ENCODE peak calls at places on chromosomes 11 and 22, in nine cellular contexts. One of them, this sample, is unnamed.

GRCh38 chr11:83092488-83093384 is 21.0 kb upstream of the RAB30 start:
- DNase-seq in GM12865: no peak
- DNase-seq in CD8-positive, alpha-beta T cell: no peak
- DNase-seq in choroid plexus epithelial cell: peak
- DNase-seq in MM.1S: no peak
- DNase-seq in spleen: no peak
- DNase-seq in fibroblast of mammary gland: no peak
- DNase-seq in brain microvascular endothelial cell: no peak
- DNase-seq in stomach: peak
- DNase-seq in this sample: no peak

GRCh38 chr11:61899146-61899841 is 7.9 kb upstream of the FADS3 start:
- DNase-seq in stomach: peak
- DNase-seq in spleen: peak
- DNase-seq in brain microvascular endothelial cell: peak
- DNase-seq in choroid plexus epithelial cell: peak
- DNase-seq in fibroblast of mammary gland: peak
- DNase-seq in MM.1S: peak
- DNase-seq in GM12865: peak
- DNase-seq in CD8-positive, alpha-beta T cell: peak
- DNase-seq in this sample: peak

GRCh38 chr11:102223859-102224258 is 93.4 kb upstream of the BIRC3 start:
- DNase-seq in GM12865: no peak
- DNase-seq in spleen: no peak
- DNase-seq in stomach: no peak
- DNase-seq in brain microvascular endothelial cell: no peak
- DNase-seq in choroid plexus epithelial cell: peak
- DNase-seq in MM.1S: no peak
- DNase-seq in CD8-positive, alpha-beta T cell: no peak
- DNase-seq in fibroblast of mammary gland: no peak
- DNase-seq in this sample: no peak

GRCh38 chr22:27405672-27406388 is 395.7 kb downstream of the MN1 start:
- DNase-seq in spleen: no peak
- DNase-seq in brain microvascular endothelial cell: no peak
- DNase-seq in fibroblast of mammary gland: peak
- DNase-seq in GM12865: peak
- DNase-seq in stomach: peak
- DNase-seq in MM.1S: peak
- DNase-seq in CD8-positive, alpha-beta T cell: no peak
- DNase-seq in choroid plexus epithelial cell: peak
- DNase-seq in this sample: no peak

GRCh38 chr22:46070215-46070721 is 80.1 kb upstream of the PPARA start:
- DNase-seq in GM12865: peak
- DNase-seq in stomach: peak
- DNase-seq in MM.1S: peak
- DNase-seq in brain microvascular endothelial cell: no peak
- DNase-seq in fibroblast of mammary gland: peak
- DNase-seq in choroid plexus epithelial cell: peak
- DNase-seq in spleen: peak
- DNase-seq in CD8-positive, alpha-beta T cell: no peak
- DNase-seq in this sample: no peak

GRCh38 chr11:2314525-2315394 is 12.9 kb downstream of the TSPAN32 start:
- DNase-seq in spleen: peak
- DNase-seq in fibroblast of mammary gland: peak
- DNase-seq in CD8-positive, alpha-beta T cell: no peak
- DNase-seq in choroid plexus epithelial cell: peak
- DNase-seq in stomach: peak
- DNase-seq in GM12865: no peak
- DNase-seq in brain microvascular endothelial cell: peak
- DNase-seq in MM.1S: no peak
- DNase-seq in this sample: no peak

GRCh38 chr11:113481226-113481625 is 6.0 kb upstream of the DRD2 start:
- DNase-seq in stomach: no peak
- DNase-seq in brain microvascular endothelial cell: no peak
- DNase-seq in CD8-positive, alpha-beta T cell: no peak
- DNase-seq in GM12865: no peak
- DNase-seq in fibroblast of mammary gland: no peak
- DNase-seq in choroid plexus epithelial cell: no peak
- DNase-seq in spleen: no peak
- DNase-seq in MM.1S: no peak
- DNase-seq in this sample: no peak

GRCh38 chr11:106939157-106939556 is 79.1 kb downstream of the GUCY1A2 start:
- DNase-seq in brain microvascular endothelial cell: no peak
- DNase-seq in GM12865: no peak
- DNase-seq in stomach: no peak
- DNase-seq in fibroblast of mammary gland: no peak
- DNase-seq in choroid plexus epithelial cell: no peak
- DNase-seq in CD8-positive, alpha-beta T cell: no peak
- DNase-seq in spleen: no peak
- DNase-seq in MM.1S: no peak
- DNase-seq in this sample: no peak

GRCh38 chr11:57311109-57311936 is 13.4 kb downstream of the TNKS1BP1 start:
- DNase-seq in GM12865: peak
- DNase-seq in brain microvascular endothelial cell: peak
- DNase-seq in stomach: peak
- DNase-seq in MM.1S: no peak
- DNase-seq in spleen: peak
- DNase-seq in CD8-positive, alpha-beta T cell: peak
- DNase-seq in choroid plexus epithelial cell: peak
- DNase-seq in fibroblast of mammary gland: peak
- DNase-seq in this sample: peak

GRCh38 chr11:118106789-118107335 is 20.1 kb upstream of the SMIM35 start:
- DNase-seq in GM12865: no peak
- DNase-seq in MM.1S: no peak
- DNase-seq in stomach: no peak
- DNase-seq in fibroblast of mammary gland: no peak
- DNase-seq in choroid plexus epithelial cell: no peak
- DNase-seq in spleen: no peak
- DNase-seq in CD8-positive, alpha-beta T cell: no peak
- DNase-seq in brain microvascular endothelial cell: no peak
- DNase-seq in this sample: no peak

GRCh38 chr22:47316020-47316419 is 553.6 kb downstream of the TBC1D22A start:
- DNase-seq in spleen: no peak
- DNase-seq in CD8-positive, alpha-beta T cell: no peak
- DNase-seq in choroid plexus epithelial cell: no peak
- DNase-seq in stomach: no peak
- DNase-seq in MM.1S: peak
- DNase-seq in brain microvascular endothelial cell: no peak
- DNase-seq in GM12865: no peak
- DNase-seq in fibroblast of mammary gland: no peak
- DNase-seq in this sample: no peak

GRCh38 chr11:828501-829115 is 889 bp downstream of the CRACR2B start:
- DNase-seq in stomach: no peak
- DNase-seq in MM.1S: no peak
- DNase-seq in brain microvascular endothelial cell: no peak
- DNase-seq in fibroblast of mammary gland: no peak
- DNase-seq in choroid plexus epithelial cell: no peak
- DNase-seq in CD8-positive, alpha-beta T cell: no peak
- DNase-seq in GM12865: no peak
- DNase-seq in spleen: no peak
- DNase-seq in this sample: no peak

GRCh38 chr11:34508514-34508913 is 5.1 kb downstream of the ELF5 start:
- DNase-seq in fibroblast of mammary gland: no peak
- DNase-seq in stomach: no peak
- DNase-seq in brain microvascular endothelial cell: no peak
- DNase-seq in CD8-positive, alpha-beta T cell: no peak
- DNase-seq in GM12865: no peak
- DNase-seq in choroid plexus epithelial cell: no peak
- DNase-seq in MM.1S: no peak
- DNase-seq in spleen: no peak
- DNase-seq in this sample: no peak

GRCh38 chr11:112942966-112943643 is 18.1 kb upstream of the NCAM1 start:
- DNase-seq in spleen: no peak
- DNase-seq in CD8-positive, alpha-beta T cell: no peak
- DNase-seq in stomach: no peak
- DNase-seq in GM12865: no peak
- DNase-seq in choroid plexus epithelial cell: no peak
- DNase-seq in MM.1S: no peak
- DNase-seq in brain microvascular endothelial cell: no peak
- DNase-seq in fibroblast of mammary gland: no peak
- DNase-seq in this sample: no peak

GRCh38 chr11:9625728-9626127 is 38.1 kb upstream of the SWAP70 start:
- DNase-seq in GM12865: no peak
- DNase-seq in spleen: no peak
- DNase-seq in brain microvascular endothelial cell: no peak
- DNase-seq in fibroblast of mammary gland: no peak
- DNase-seq in CD8-positive, alpha-beta T cell: no peak
- DNase-seq in choroid plexus epithelial cell: no peak
- DNase-seq in stomach: no peak
- DNase-seq in MM.1S: no peak
- DNase-seq in this sample: no peak

GRCh38 chr11:62388999-62389398 is 29.8 kb upstream of the SCGB1A1 start:
- DNase-seq in choroid plexus epithelial cell: no peak
- DNase-seq in MM.1S: no peak
- DNase-seq in brain microvascular endothelial cell: no peak
- DNase-seq in fibroblast of mammary gland: no peak
- DNase-seq in stomach: no peak
- DNase-seq in CD8-positive, alpha-beta T cell: no peak
- DNase-seq in spleen: no peak
- DNase-seq in GM12865: no peak
- DNase-seq in this sample: no peak

GRCh38 chr11:57539342-57539741 is 1.9 kb downstream of the SMTNL1 start:
- DNase-seq in MM.1S: no peak
- DNase-seq in GM12865: no peak
- DNase-seq in stomach: no peak
- DNase-seq in choroid plexus epithelial cell: no peak
- DNase-seq in CD8-positive, alpha-beta T cell: no peak
- DNase-seq in brain microvascular endothelial cell: no peak
- DNase-seq in spleen: no peak
- DNase-seq in fibroblast of mammary gland: no peak
- DNase-seq in this sample: no peak

GRCh38 chr22:23281406-23282088 is 101.2 kb downstream of the BCR start:
- DNase-seq in GM12865: peak
- DNase-seq in fibroblast of mammary gland: peak
- DNase-seq in stomach: peak
- DNase-seq in CD8-positive, alpha-beta T cell: peak
- DNase-seq in spleen: peak
- DNase-seq in choroid plexus epithelial cell: peak
- DNase-seq in brain microvascular endothelial cell: peak
- DNase-seq in MM.1S: peak
- DNase-seq in this sample: no peak
- H3K4me3 ChIP-seq in GM12865: no peak
- H3K4me3 ChIP-seq in fibroblast of mammary gland: no peak
- H3K4me3 ChIP-seq in stomach: no peak
- H3K4me3 ChIP-seq in CD8-positive, alpha-beta T cell: no peak
- H3K4me3 ChIP-seq in spleen: no peak
- H3K4me3 ChIP-seq in choroid plexus epithelial cell: no peak
- H3K4me3 ChIP-seq in brain microvascular endothelial cell: no peak
- H3K4me3 ChIP-seq in MM.1S: no peak
- H3K4me3 ChIP-seq in this sample: no peak

GRCh38 chr11:123187670-123188507 is 7.2 kb downstream of the CLMP start:
- DNase-seq in choroid plexus epithelial cell: peak
- DNase-seq in MM.1S: no peak
- DNase-seq in brain microvascular endothelial cell: peak
- DNase-seq in stomach: no peak
- DNase-seq in spleen: no peak
- DNase-seq in GM12865: no peak
- DNase-seq in fibroblast of mammary gland: peak
- DNase-seq in CD8-positive, alpha-beta T cell: no peak
- DNase-seq in this sample: no peak
- H3K4me3 ChIP-seq in choroid plexus epithelial cell: peak
- H3K4me3 ChIP-seq in MM.1S: no peak
- H3K4me3 ChIP-seq in brain microvascular endothelial cell: peak
- H3K4me3 ChIP-seq in stomach: no peak
- H3K4me3 ChIP-seq in spleen: no peak
- H3K4me3 ChIP-seq in GM12865: no peak
- H3K4me3 ChIP-seq in fibroblast of mammary gland: peak
- H3K4me3 ChIP-seq in CD8-positive, alpha-beta T cell: no peak
- H3K4me3 ChIP-seq in this sample: peak

DNA sequence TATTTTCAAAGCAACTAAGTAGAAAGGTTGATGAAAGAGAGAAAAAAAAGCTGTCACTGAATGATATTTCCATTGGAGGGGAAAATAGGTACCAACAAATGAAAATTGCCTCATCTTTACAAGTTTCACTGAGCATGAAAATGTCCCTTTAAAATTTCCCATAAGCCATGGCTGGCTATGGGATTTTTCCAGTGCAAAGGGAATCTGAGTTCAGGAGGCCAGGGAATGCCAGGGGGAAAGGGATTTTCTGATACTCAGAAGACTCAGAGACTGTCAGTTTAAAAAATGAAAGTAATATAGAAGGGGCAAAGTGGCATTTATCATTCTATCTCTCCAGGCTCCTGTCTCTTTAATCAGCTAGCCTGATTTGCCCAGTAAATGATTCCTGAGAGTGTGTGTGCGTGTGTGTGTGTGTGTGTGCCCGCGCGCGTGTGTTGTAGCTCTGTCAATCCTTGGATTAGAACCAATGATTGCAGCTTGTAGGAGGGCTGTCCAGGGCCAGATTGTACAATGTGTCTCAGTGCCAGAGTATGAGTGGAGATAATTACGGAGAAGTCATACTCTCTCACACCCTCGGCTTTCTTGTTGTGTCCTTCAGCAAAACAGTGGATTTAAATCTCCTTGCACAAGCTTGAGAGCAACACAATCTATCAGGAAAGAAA is at the start of gene NTM:
- DNase-seq in brain microvascular endothelial cell: no peak
- DNase-seq in stomach: peak
- DNase-seq in spleen: no peak
- DNase-seq in fibroblast of mammary gland: peak
- DNase-seq in MM.1S: peak
- DNase-seq in choroid plexus epithelial cell: peak
- DNase-seq in GM12865: no peak
- DNase-seq in CD8-positive, alpha-beta T cell: no peak
- DNase-seq in this sample: no peak
- H3K4me3 ChIP-seq in brain microvascular endothelial cell: no peak
- H3K4me3 ChIP-seq in stomach: peak
- H3K4me3 ChIP-seq in spleen: no peak
- H3K4me3 ChIP-seq in fibroblast of mammary gland: no peak
- H3K4me3 ChIP-seq in MM.1S: peak
- H3K4me3 ChIP-seq in choroid plexus epithelial cell: no peak
- H3K4me3 ChIP-seq in GM12865: no peak
- H3K4me3 ChIP-seq in CD8-positive, alpha-beta T cell: no peak
- H3K4me3 ChIP-seq in this sample: peak

DNA sequence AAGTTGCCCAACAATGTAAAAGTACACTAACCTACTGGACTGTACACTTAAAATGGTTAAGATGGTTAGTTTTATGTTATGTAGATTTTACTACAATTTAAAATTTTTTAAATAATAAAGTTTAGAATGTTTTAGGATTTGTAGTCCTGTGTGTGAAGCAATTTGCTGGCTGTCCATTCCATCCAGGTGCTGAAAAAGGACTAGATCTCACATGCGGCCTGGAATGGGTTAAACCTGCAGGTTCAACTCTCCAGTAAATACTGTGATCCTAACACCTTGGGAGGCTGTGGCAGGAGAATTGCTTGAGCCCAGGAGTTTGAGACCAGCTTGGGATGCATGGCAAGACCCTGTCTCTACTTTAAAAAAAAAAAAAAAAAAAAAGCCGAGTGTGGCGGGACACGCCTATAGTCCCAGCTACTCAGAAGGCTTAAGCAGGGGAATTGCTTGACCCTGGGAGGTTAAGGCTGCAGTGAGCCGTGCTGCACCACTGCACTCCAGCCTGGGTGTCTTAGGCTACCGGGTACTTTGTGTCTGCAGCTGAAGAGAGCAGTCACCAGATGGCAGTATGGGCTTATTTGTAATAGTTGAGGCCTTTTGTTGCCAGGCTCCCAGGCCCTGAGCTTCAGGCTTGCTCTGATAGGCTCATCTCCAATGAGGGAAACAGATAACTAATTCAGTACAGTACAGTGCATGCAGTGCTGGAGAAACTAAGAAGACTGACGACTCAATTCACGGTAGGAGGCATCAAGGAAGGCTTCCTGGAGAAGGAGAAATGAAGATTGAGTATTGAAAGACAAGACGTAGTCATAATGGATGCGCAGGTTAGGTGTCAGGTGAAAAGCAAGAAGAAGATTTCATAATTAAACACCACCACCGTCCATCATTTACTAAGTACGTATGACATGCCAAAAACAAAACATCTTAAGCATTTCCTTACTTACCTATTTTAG is 64.7 kb upstream of the ASPHD2 start:
- DNase-seq in brain microvascular endothelial cell: peak
- DNase-seq in MM.1S: peak
- DNase-seq in CD8-positive, alpha-beta T cell: peak
- DNase-seq in GM12865: peak
- DNase-seq in fibroblast of mammary gland: peak
- DNase-seq in choroid plexus epithelial cell: peak
- DNase-seq in stomach: peak
- DNase-seq in spleen: no peak
- DNase-seq in this sample: peak
- H3K4me3 ChIP-seq in brain microvascular endothelial cell: no peak
- H3K4me3 ChIP-seq in MM.1S: no peak
- H3K4me3 ChIP-seq in CD8-positive, alpha-beta T cell: no peak
- H3K4me3 ChIP-seq in GM12865: no peak
- H3K4me3 ChIP-seq in fibroblast of mammary gland: no peak
- H3K4me3 ChIP-seq in choroid plexus epithelial cell: no peak
- H3K4me3 ChIP-seq in stomach: no peak
- H3K4me3 ChIP-seq in spleen: no peak
- H3K4me3 ChIP-seq in this sample: no peak